ENCODE peak calls at places on chromosomes 12 and 14, in seven cellular contexts. H, A, V, J, Q, F and L are unnamed samples.

GRCh38 chr12:122082621-122083356 is 4.2 kb downstream of the MLXIP start:
- DNase-seq in J (no peak), A (no peak), H (no peak), V (no peak), F (peak), Q (no peak), L (no peak)

GRCh38 chr12:4664111-4664510 is 15.2 kb downstream of the NDUFA9 start:
- DNase-seq in J (no peak), Q (no peak), V (peak), A (no peak), F (no peak), H (peak), L (no peak)

GRCh38 chr12:65824314-65824563 is at the start of gene HMGA2:
- DNase-seq in H (peak), V (peak), Q (no peak), A (peak), J (no peak), F (no peak), L (no peak)

GRCh38 chr12:41505001-41505400 is 316.9 kb downstream of the PDZRN4 start:
- DNase-seq in J (no peak), H (no peak), A (no peak), V (no peak), Q (no peak), F (no peak), L (no peak)

GRCh38 chr12:11673666-11674464 is 24.4 kb downstream of the ETV6 start:
- DNase-seq in H (no peak), Q (no peak), V (no peak), A (no peak), J (no peak), F (no peak), L (no peak)

GRCh38 chr14:76773956-76774355 is 12.7 kb downstream of the VASH1 start:
- DNase-seq in V (no peak), F (no peak), J (no peak), H (no peak), Q (no peak), A (no peak), L (no peak)

GRCh38 chr14:101844219-101844618 is 82.7 kb downstream of the PPP2R5C start:
- DNase-seq in A (no peak), H (no peak), V (no peak), Q (no peak), J (no peak), F (no peak), L (no peak)

GRCh38 chr12:121786441-121786825 is 7.1 kb downstream of the RHOF start:
- DNase-seq in A (peak), J (peak), H (peak), V (peak), F (peak), Q (peak), L (peak)

GRCh38 chr12:76032043-76032981 is 736 bp upstream of the PHLDA1 start:
- DNase-seq in H (peak), J (peak), V (peak), Q (peak), F (peak), A (peak), L (peak)

GRCh38 chr12:19490908-19491307 is 51.6 kb downstream of the AEBP2 start:
- DNase-seq in V (no peak), J (no peak), Q (no peak), F (no peak), H (no peak), A (no peak), L (no peak)

GRCh38 chr14:60175255-60175902 is 10.2 kb upstream of the DHRS7 start:
- DNase-seq in F (no peak), V (no peak), Q (peak), H (peak), J (peak), A (no peak), L (no peak)

GRCh38 chr12:75996907-75997447 is 34.6 kb downstream of the PHLDA1 start:
- DNase-seq in H (peak), V (no peak), J (no peak), F (no peak), A (no peak), Q (no peak), L (no peak)

GRCh38 chr14:92651793-92652382 is 96.5 kb downstream of the LGMN start:
- DNase-seq in V (no peak), H (no peak), A (peak), F (peak), Q (peak), J (no peak), L (no peak)

GRCh38 chr14:50785506-50786063 is 45.4 kb downstream of the NIN start:
- DNase-seq in F (no peak), A (no peak), J (no peak), V (no peak), H (no peak), Q (no peak), L (no peak)

GRCh38 chr14:36556811-36557433 is 25.5 kb downstream of the NKX2-8 start:
- DNase-seq in Q (no peak), V (peak), H (peak), F (no peak), A (peak), J (peak), L (peak)

GRCh38 chr14:74620497-74620921 is 8.5 kb upstream of the LTBP2 start:
- DNase-seq in J (peak), Q (no peak), H (peak), F (peak), V (peak), A (no peak), L (peak)

GRCh38 chr14:57897148-57897547 is 31.3 kb upstream of the SLC35F4 start:
- DNase-seq in H (no peak), F (no peak), Q (no peak), A (no peak), V (no peak), J (no peak), L (no peak)

GRCh38 chr12:28583771-28584261 is 393.6 kb downstream of the CCDC91 start:
- DNase-seq in A (no peak), F (no peak), V (peak), J (no peak), Q (no peak), H (peak), L (no peak)

GRCh38 chr14:85532981-85533820 is 3.3 kb downstream of the FLRT2 start:
- DNase-seq in H (peak), A (peak), Q (peak), V (peak), F (no peak), J (peak), L (peak)

GRCh38 chr12:58503731-58504520 is 416.4 kb downstream of the LRIG3 start:
- DNase-seq in Q (no peak), V (peak), A (no peak), F (no peak), H (no peak), J (no peak), L (no peak)

GRCh38 chr12:88639361-88639760 is 59.1 kb upstream of the KITLG start:
- DNase-seq in H (no peak), J (no peak), V (peak), A (no peak), F (no peak), Q (no peak), L (no peak)

GRCh38 chr12:45049912-45050318 is 984 bp downstream of the DBX2 start:
- DNase-seq in H (no peak), J (no peak), Q (no peak), F (no peak), A (no peak), V (no peak), L (no peak)

GRCh38 chr12:49092086-49092815 is 2.4 kb downstream of the DHH start:
- DNase-seq in V (peak), A (peak), F (peak), J (peak), H (peak), Q (no peak), L (peak)